ENCODE peak calls at places on chromosomes 4 and X, in six cellular contexts. S, A, O, U, D and M are unnamed samples.

GRCh38 chr4:152805818-152806217 is 26.1 kb downstream of the ARFIP1 start:
- DNase-seq in S (no peak), A (no peak), O (no peak), U (no peak), D (no peak), M (no peak)

GRCh38 chr4:140069068-140069467 is 84.9 kb downstream of the MAML3 start:
- DNase-seq in S (no peak), A (peak), O (no peak), U (no peak), D (no peak), M (no peak)

GRCh38 chr4:176607807-176608206 is 184.9 kb downstream of the VEGFC start:
- DNase-seq in S (no peak), A (no peak), O (no peak), U (no peak), D (no peak), M (no peak)

GRCh38 chrX:119105826-119106225 is 21.8 kb downstream of the KIAA1210 start:
- DNase-seq in S (no peak), A (peak), O (no peak), U (no peak), D (no peak), M (no peak)

GRCh38 chr4:109998867-109999303 is 86.2 kb downstream of the EGF start:
- DNase-seq in S (peak), A (peak), O (peak), U (no peak), D (no peak), M (no peak)

GRCh38 chr4:17111959-17112659 is 213.7 kb upstream of the LDB2 start:
- DNase-seq in S (no peak), A (peak), O (no peak), U (no peak), D (no peak), M (no peak)

GRCh38 chr4:154984616-154985015 is 203.5 kb downstream of the RBM46 start:
- DNase-seq in S (no peak), A (no peak), O (no peak), U (no peak), D (no peak), M (no peak)

GRCh38 chr4:55027596-55027995 is 97.8 kb downstream of the KDR start:
- DNase-seq in S (no peak), A (no peak), O (no peak), U (no peak), D (no peak), M (no peak)

GRCh38 chrX:124829930-124830329 is 483.6 kb downstream of the SH2D1A start:
- DNase-seq in S (no peak), A (no peak), O (no peak), U (no peak), D (no peak), M (no peak)

GRCh38 chrX:132216806-132217202 is 2.4 kb downstream of the RAP2C start:
- DNase-seq in S (no peak), A (peak), O (no peak), U (no peak), D (no peak), M (no peak)

GRCh38 chr4:114386637-114387233 is 211.9 kb upstream of the UGT8 start:
- DNase-seq in S (peak), A (peak), O (peak), U (no peak), D (no peak), M (no peak)

GRCh38 chr4:16573181-16573580 is 325.3 kb downstream of the LDB2 start:
- DNase-seq in S (no peak), A (peak), O (no peak), U (no peak), D (no peak), M (no peak)